ENCODE peak calls at places on chromosome 16, in six cellular contexts. One of them, this sample, is unnamed.

GRCh38 chr16:52546291-52546941 is 527 bp downstream of the TOX3 start:
- DNase-seq in endothelial cell: peak
- DNase-seq in RWPE1: no peak
- DNase-seq in HFF-Myc: no peak
- DNase-seq in Peyer's patch: no peak
- DNase-seq in AG04450: no peak
- DNase-seq in this sample: no peak

GRCh38 chr16:30660424-30661251 is 2.4 kb downstream of the FBRS start:
- DNase-seq in RWPE1: no peak
- DNase-seq in AG04450: no peak
- DNase-seq in endothelial cell: no peak
- DNase-seq in Peyer's patch: peak
- DNase-seq in HFF-Myc: no peak
- DNase-seq in this sample: peak

GRCh38 chr16:8958344-8958808 is 5.3 kb downstream of the USP7 start:
- DNase-seq in AG04450: no peak
- DNase-seq in RWPE1: no peak
- DNase-seq in HFF-Myc: no peak
- DNase-seq in endothelial cell: peak
- DNase-seq in Peyer's patch: peak
- DNase-seq in this sample: no peak

GRCh38 chr16:8892101-8892575 is 10.0 kb downstream of the LITAFD start:
- DNase-seq in endothelial cell: no peak
- DNase-seq in RWPE1: no peak
- DNase-seq in Peyer's patch: peak
- DNase-seq in AG04450: no peak
- DNase-seq in HFF-Myc: no peak
- DNase-seq in this sample: no peak

GRCh38 chr16:24524855-24525652 is 14.3 kb upstream of the RBBP6 start:
- DNase-seq in AG04450: no peak
- DNase-seq in RWPE1: no peak
- DNase-seq in HFF-Myc: no peak
- DNase-seq in endothelial cell: no peak
- DNase-seq in Peyer's patch: no peak
- DNase-seq in this sample: no peak

GRCh38 chr16:55643161-55643970 is 12.4 kb upstream of the SLC6A2 start:
- DNase-seq in endothelial cell: peak
- DNase-seq in HFF-Myc: no peak
- DNase-seq in AG04450: no peak
- DNase-seq in Peyer's patch: no peak
- DNase-seq in RWPE1: no peak
- DNase-seq in this sample: no peak

GRCh38 chr16:69326172-69326873 is 4.1 kb downstream of the PDF start:
- DNase-seq in endothelial cell: no peak
- DNase-seq in RWPE1: no peak
- DNase-seq in Peyer's patch: no peak
- DNase-seq in AG04450: no peak
- DNase-seq in HFF-Myc: no peak
- DNase-seq in this sample: no peak

GRCh38 chr16:51161440-51162195 is 10.5 kb upstream of the SALL1 start:
- DNase-seq in HFF-Myc: no peak
- DNase-seq in endothelial cell: no peak
- DNase-seq in AG04450: no peak
- DNase-seq in Peyer's patch: no peak
- DNase-seq in RWPE1: no peak
- DNase-seq in this sample: no peak

GRCh38 chr16:76176616-76177015 is 100.6 kb upstream of the CNTNAP4 start:
- DNase-seq in Peyer's patch: no peak
- DNase-seq in AG04450: no peak
- DNase-seq in endothelial cell: no peak
- DNase-seq in RWPE1: no peak
- DNase-seq in HFF-Myc: no peak
- DNase-seq in this sample: no peak

GRCh38 chr16:29303520-29303919 is 103.0 kb downstream of the NPIPB11 start:
- DNase-seq in RWPE1: no peak
- DNase-seq in AG04450: no peak
- DNase-seq in endothelial cell: no peak
- DNase-seq in Peyer's patch: no peak
- DNase-seq in HFF-Myc: no peak
- DNase-seq in this sample: no peak

GRCh38 chr16:87687571-87687910 is 78.2 kb downstream of the KLHDC4 start:
- DNase-seq in AG04450: no peak
- DNase-seq in HFF-Myc: no peak
- DNase-seq in endothelial cell: no peak
- DNase-seq in Peyer's patch: no peak
- DNase-seq in RWPE1: no peak
- DNase-seq in this sample: no peak

GRCh38 chr16:10752843-10753523 is 9.3 kb downstream of the NUBP1 start:
- DNase-seq in AG04450: no peak
- DNase-seq in RWPE1: no peak
- DNase-seq in endothelial cell: no peak
- DNase-seq in HFF-Myc: no peak
- DNase-seq in Peyer's patch: peak
- DNase-seq in this sample: no peak

GRCh38 chr16:73337897-73338296 is 290.0 kb upstream of the ZFHX3 start:
- DNase-seq in Peyer's patch: no peak
- DNase-seq in AG04450: no peak
- DNase-seq in RWPE1: no peak
- DNase-seq in endothelial cell: no peak
- DNase-seq in HFF-Myc: no peak
- DNase-seq in this sample: no peak

DNA sequence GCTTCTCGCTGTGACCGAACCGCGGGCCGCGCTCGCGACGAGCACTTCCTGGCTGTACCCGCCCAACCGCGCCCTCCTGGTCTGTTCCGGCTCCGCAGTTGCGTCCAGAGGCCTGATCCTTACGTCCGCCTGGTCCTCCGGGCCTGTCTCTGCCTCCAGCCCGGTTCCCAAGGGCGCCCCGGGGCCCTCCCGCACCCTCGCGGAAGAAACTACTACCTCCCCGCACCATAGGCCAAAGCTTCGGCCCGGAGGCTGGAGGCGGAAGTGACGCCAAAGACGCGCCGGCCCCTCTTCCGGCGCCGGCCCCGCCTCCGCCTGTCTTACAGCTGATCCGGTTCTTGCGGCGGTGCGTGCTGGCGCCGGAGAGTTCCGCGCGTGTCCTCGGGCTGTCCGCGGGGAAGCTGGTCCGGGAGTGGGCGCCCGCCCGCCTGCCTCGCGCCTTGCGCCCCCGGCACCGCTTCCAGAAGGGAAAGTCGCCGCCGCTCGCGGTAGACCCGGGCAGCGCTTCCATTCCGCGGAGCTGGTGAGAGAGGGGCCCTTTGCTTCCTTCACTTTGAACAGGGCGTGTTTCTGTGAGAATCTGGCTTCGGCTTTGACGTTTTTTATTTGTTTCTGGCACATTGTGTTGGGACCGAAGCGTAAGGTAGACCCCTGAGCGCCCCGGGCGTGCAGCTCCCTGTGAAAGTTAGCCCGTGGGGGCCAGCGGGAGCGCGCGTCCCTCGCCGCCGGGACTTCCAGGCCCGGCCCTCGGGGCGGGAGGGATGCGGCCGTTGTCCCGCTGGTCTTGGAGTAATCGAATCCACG is at the start of gene ZNF778:
- DNase-seq in RWPE1: peak
- DNase-seq in Peyer's patch: peak
- DNase-seq in HFF-Myc: peak
- DNase-seq in AG04450: peak
- DNase-seq in endothelial cell: peak
- DNase-seq in this sample: peak
- TF ChIP-seq CTCF in RWPE1: no peak
- TF ChIP-seq CTCF in Peyer's patch: no peak
- TF ChIP-seq CTCF in HFF-Myc: no peak
- TF ChIP-seq CTCF in AG04450: no peak
- TF ChIP-seq CTCF in endothelial cell: no peak
- TF ChIP-seq CTCF in this sample: no peak

GRCh38 chr16:83781-84615 is 6.0 kb downstream of the MPG start:
- DNase-seq in HFF-Myc: no peak
- DNase-seq in AG04450: no peak
- DNase-seq in endothelial cell: no peak
- DNase-seq in RWPE1: no peak
- DNase-seq in Peyer's patch: peak
- DNase-seq in this sample: no peak
- TF ChIP-seq CTCF in HFF-Myc: no peak
- TF ChIP-seq CTCF in AG04450: no peak
- TF ChIP-seq CTCF in endothelial cell: no peak
- TF ChIP-seq CTCF in RWPE1: no peak
- TF ChIP-seq CTCF in Peyer's patch: no peak
- TF ChIP-seq CTCF in this sample: no peak

GRCh38 chr16:27344707-27345106 is 30.9 kb downstream of the IL4R start:
- DNase-seq in HFF-Myc: no peak
- DNase-seq in AG04450: no peak
- DNase-seq in RWPE1: no peak
- DNase-seq in Peyer's patch: no peak
- DNase-seq in endothelial cell: no peak
- DNase-seq in this sample: no peak
- TF ChIP-seq CTCF in HFF-Myc: no peak
- TF ChIP-seq CTCF in AG04450: no peak
- TF ChIP-seq CTCF in RWPE1: no peak
- TF ChIP-seq CTCF in Peyer's patch: no peak
- TF ChIP-seq CTCF in endothelial cell: no peak
- TF ChIP-seq CTCF in this sample: no peak

GRCh38 chr16:85563515-85564276 is 49.4 kb upstream of the GSE1 start:
- DNase-seq in RWPE1: no peak
- DNase-seq in AG04450: no peak
- DNase-seq in Peyer's patch: no peak
- DNase-seq in endothelial cell: peak
- DNase-seq in HFF-Myc: no peak
- DNase-seq in this sample: no peak

GRCh38 chr16:85563031-85563430 is 50.1 kb upstream of the GSE1 start:
- DNase-seq in HFF-Myc: no peak
- DNase-seq in AG04450: no peak
- DNase-seq in endothelial cell: no peak
- DNase-seq in RWPE1: no peak
- DNase-seq in Peyer's patch: no peak
- DNase-seq in this sample: no peak

GRCh38 chr16:85565340-85565739 is 47.8 kb upstream of the GSE1 start:
- DNase-seq in HFF-Myc: no peak
- DNase-seq in AG04450: no peak
- DNase-seq in Peyer's patch: no peak
- DNase-seq in RWPE1: no peak
- DNase-seq in endothelial cell: no peak
- DNase-seq in this sample: no peak

GRCh38 chr16:85565796-85566501 is 47.2 kb upstream of the GSE1 start:
- DNase-seq in HFF-Myc: no peak
- DNase-seq in AG04450: no peak
- DNase-seq in endothelial cell: no peak
- DNase-seq in RWPE1: no peak
- DNase-seq in Peyer's patch: no peak
- DNase-seq in this sample: no peak

GRCh38 chr16:85564277-85565051 is 48.7 kb upstream of the GSE1 start:
- DNase-seq in AG04450: no peak
- DNase-seq in endothelial cell: no peak
- DNase-seq in Peyer's patch: no peak
- DNase-seq in HFF-Myc: no peak
- DNase-seq in RWPE1: no peak
- DNase-seq in this sample: no peak
- TF ChIP-seq CTCF in AG04450: peak
- TF ChIP-seq CTCF in endothelial cell: peak
- TF ChIP-seq CTCF in Peyer's patch: no peak
- TF ChIP-seq CTCF in HFF-Myc: peak
- TF ChIP-seq CTCF in RWPE1: peak
- TF ChIP-seq CTCF in this sample: peak

DNA sequence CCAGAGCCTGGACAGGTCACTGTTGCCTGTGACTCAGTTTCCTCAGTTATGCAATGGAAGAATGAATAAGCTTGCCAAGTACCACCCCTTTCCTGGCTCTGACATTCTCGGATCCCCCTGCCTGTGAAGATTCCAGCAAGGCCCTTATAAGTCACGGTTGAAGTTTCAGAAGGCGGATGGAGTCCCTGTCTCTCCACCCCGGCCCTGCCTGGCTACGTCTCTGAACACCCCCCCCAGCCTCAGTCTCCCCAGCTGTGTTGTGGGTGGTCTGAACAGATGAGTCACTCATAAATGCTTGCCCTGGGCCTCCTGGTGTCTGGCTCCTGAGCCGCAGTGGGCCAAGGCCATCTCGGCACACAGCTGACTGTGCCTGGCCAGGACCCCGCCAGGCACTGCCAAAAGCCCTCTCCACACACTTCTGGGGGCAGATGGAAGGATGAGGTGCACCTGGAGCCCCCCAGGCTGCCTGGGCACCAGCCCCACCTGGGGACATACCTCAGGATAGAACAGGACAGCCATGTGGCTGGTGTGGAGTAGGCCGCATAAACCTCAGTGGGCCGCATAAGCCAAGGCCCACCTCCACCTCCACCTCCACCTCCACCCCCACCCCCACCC is 15.4 kb downstream of the VASN start:
- DNase-seq in Peyer's patch: no peak
- DNase-seq in endothelial cell: no peak
- DNase-seq in AG04450: no peak
- DNase-seq in RWPE1: no peak
- DNase-seq in HFF-Myc: no peak
- DNase-seq in this sample: no peak
- TF ChIP-seq CTCF in Peyer's patch: no peak
- TF ChIP-seq CTCF in endothelial cell: no peak
- TF ChIP-seq CTCF in AG04450: peak
- TF ChIP-seq CTCF in RWPE1: no peak
- TF ChIP-seq CTCF in HFF-Myc: no peak
- TF ChIP-seq CTCF in this sample: no peak

GRCh38 chr16:4389051-4389955 is 17.7 kb downstream of the VASN start:
- DNase-seq in AG04450: no peak
- DNase-seq in RWPE1: no peak
- DNase-seq in HFF-Myc: no peak
- DNase-seq in endothelial cell: no peak
- DNase-seq in Peyer's patch: no peak
- DNase-seq in this sample: no peak
- TF ChIP-seq CTCF in AG04450: no peak
- TF ChIP-seq CTCF in RWPE1: no peak
- TF ChIP-seq CTCF in HFF-Myc: no peak
- TF ChIP-seq CTCF in endothelial cell: no peak
- TF ChIP-seq CTCF in Peyer's patch: no peak
- TF ChIP-seq CTCF in this sample: no peak

DNA sequence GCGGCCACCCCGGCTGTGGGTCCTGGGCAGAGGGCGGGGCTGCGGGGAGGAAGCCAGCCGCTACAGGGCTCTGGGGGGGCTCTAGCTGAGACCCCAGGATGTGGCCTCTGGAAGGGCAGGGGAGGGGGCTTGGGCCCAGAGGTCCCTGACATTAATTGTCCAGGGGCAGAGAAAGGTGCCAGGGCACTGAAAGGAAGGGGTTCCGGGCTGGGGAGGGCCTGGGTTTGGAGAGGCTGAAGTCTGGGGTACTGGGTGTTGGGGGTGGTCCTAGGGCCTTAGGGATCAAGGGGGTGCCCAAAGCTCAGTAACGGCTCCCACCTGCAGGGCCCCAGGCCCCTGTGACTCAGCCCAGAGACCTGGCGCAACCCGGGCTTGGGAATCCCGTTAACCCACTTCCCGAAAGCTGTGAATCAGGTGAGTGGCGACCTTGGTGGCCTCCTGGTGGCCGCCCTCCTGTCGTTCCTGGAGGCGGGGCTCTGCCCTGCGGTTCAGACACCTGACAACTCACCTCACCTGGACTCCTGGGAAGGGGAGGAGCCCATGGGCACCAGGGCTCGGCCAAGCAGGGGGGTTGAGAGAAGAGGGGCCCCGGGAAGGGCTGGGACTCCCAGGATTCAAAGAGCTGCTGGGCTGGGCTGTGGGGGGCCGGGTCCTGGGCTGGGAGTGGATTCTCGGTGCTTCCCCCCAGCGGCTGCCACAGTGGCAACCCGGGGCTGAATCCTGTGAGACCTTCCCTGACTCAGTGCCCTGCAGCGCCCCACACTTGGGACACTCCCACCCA is 465 bp upstream of the PRSS22 start:
- DNase-seq in AG04450: no peak
- DNase-seq in endothelial cell: no peak
- DNase-seq in HFF-Myc: no peak
- DNase-seq in RWPE1: peak
- DNase-seq in Peyer's patch: no peak
- DNase-seq in this sample: no peak
- TF ChIP-seq CTCF in AG04450: no peak
- TF ChIP-seq CTCF in endothelial cell: no peak
- TF ChIP-seq CTCF in HFF-Myc: no peak
- TF ChIP-seq CTCF in RWPE1: no peak
- TF ChIP-seq CTCF in Peyer's patch: no peak
- TF ChIP-seq CTCF in this sample: no peak